ENCODE peak calls at places on chromosome 5, in four cellular contexts. One of them, this sample, is unnamed.

GRCh38 chr5:54615381-54615780 is 97.8 kb downstream of the SNX18 start:
- DNase-seq in GM12878: no peak
- DNase-seq in K562: no peak
- DNase-seq in HCT116: no peak
- DNase-seq in this sample: no peak

GRCh38 chr5:1542011-1542410 is 18.3 kb upstream of the LPCAT1 start:
- DNase-seq in HCT116: no peak
- DNase-seq in GM12878: no peak
- DNase-seq in K562: no peak
- DNase-seq in this sample: no peak

GRCh38 chr5:83524345-83524744 is 52.8 kb downstream of the VCAN start:
- DNase-seq in GM12878: no peak
- DNase-seq in K562: no peak
- DNase-seq in HCT116: no peak
- DNase-seq in this sample: no peak

GRCh38 chr5:174448662-174449061 is 275.7 kb upstream of the MSX2 start:
- DNase-seq in K562: no peak
- DNase-seq in GM12878: no peak
- DNase-seq in HCT116: no peak
- DNase-seq in this sample: no peak

GRCh38 chr5:94793113-94793815 is 174.8 kb downstream of the SLF1 start:
- DNase-seq in K562: no peak
- DNase-seq in GM12878: peak
- DNase-seq in HCT116: no peak
- DNase-seq in this sample: no peak

GRCh38 chr5:77295863-77296378 is 85.4 kb downstream of the PDE8B start:
- DNase-seq in K562: no peak
- DNase-seq in HCT116: no peak
- DNase-seq in GM12878: no peak
- DNase-seq in this sample: no peak

GRCh38 chr5:98844865-98845264 is 71.4 kb downstream of the RGMB start:
- DNase-seq in K562: no peak
- DNase-seq in GM12878: no peak
- DNase-seq in HCT116: no peak
- DNase-seq in this sample: no peak

GRCh38 chr5:120615967-120616645 is 152.0 kb downstream of the PRR16 start:
- DNase-seq in GM12878: no peak
- DNase-seq in K562: no peak
- DNase-seq in HCT116: no peak
- DNase-seq in this sample: no peak

GRCh38 chr5:40429258-40430111 is 250.2 kb upstream of the PTGER4 start:
- DNase-seq in GM12878: no peak
- DNase-seq in HCT116: no peak
- DNase-seq in K562: no peak
- DNase-seq in this sample: peak

GRCh38 chr5:180135967-180136641 is 64.5 kb upstream of the RNF130 start:
- DNase-seq in K562: no peak
- DNase-seq in HCT116: no peak
- DNase-seq in GM12878: no peak
- DNase-seq in this sample: no peak

GRCh38 chr5:30581198-30581925 is 612.1 kb upstream of the CDH6 start:
- DNase-seq in GM12878: no peak
- DNase-seq in K562: no peak
- DNase-seq in HCT116: no peak
- DNase-seq in this sample: no peak

GRCh38 chr5:27083763-27084420 is 45.5 kb upstream of the CDH9 start:
- DNase-seq in HCT116: no peak
- DNase-seq in GM12878: no peak
- DNase-seq in K562: no peak
- DNase-seq in this sample: no peak

GRCh38 chr5:73376618-73377170 is 71.9 kb downstream of the FOXD1 start:
- DNase-seq in HCT116: no peak
- DNase-seq in K562: no peak
- DNase-seq in GM12878: no peak
- DNase-seq in this sample: no peak

GRCh38 chr5:126683912-126684311 is 83.2 kb downstream of the PHAX start:
- DNase-seq in HCT116: no peak
- DNase-seq in GM12878: no peak
- DNase-seq in K562: no peak
- DNase-seq in this sample: no peak
- TF ChIP-seq JUND in HCT116: no peak
- TF ChIP-seq JUND in GM12878: no peak
- TF ChIP-seq JUND in K562: no peak
- TF ChIP-seq JUND in this sample: no peak

GRCh38 chr5:34663771-34664496 is 7.8 kb downstream of the RAI14 start:
- DNase-seq in GM12878: no peak
- DNase-seq in HCT116: no peak
- DNase-seq in K562: no peak
- DNase-seq in this sample: no peak

GRCh38 chr5:34659168-34659567 is 3.0 kb downstream of the RAI14 start:
- DNase-seq in GM12878: no peak
- DNase-seq in K562: no peak
- DNase-seq in HCT116: no peak
- DNase-seq in this sample: no peak

GRCh38 chr5:34658023-34658422 is 1.9 kb downstream of the RAI14 start:
- DNase-seq in GM12878: no peak
- DNase-seq in HCT116: no peak
- DNase-seq in K562: peak
- DNase-seq in this sample: no peak

GRCh38 chr5:34657550-34657921 is 1.4 kb downstream of the RAI14 start:
- DNase-seq in HCT116: no peak
- DNase-seq in GM12878: no peak
- DNase-seq in K562: no peak
- DNase-seq in this sample: peak

GRCh38 chr5:34660444-34660843 is 4.3 kb downstream of the RAI14 start:
- DNase-seq in K562: no peak
- DNase-seq in GM12878: no peak
- DNase-seq in HCT116: no peak
- DNase-seq in this sample: no peak
- TF ChIP-seq JUND in K562: no peak
- TF ChIP-seq JUND in GM12878: no peak
- TF ChIP-seq JUND in HCT116: no peak
- TF ChIP-seq JUND in this sample: no peak

GRCh38 chr5:149756354-149756753 is 26.2 kb downstream of the PPARGC1B start:
- DNase-seq in GM12878: no peak
- DNase-seq in HCT116: no peak
- DNase-seq in K562: no peak
- DNase-seq in this sample: no peak
- TF ChIP-seq JUND in GM12878: no peak
- TF ChIP-seq JUND in HCT116: no peak
- TF ChIP-seq JUND in K562: no peak
- TF ChIP-seq JUND in this sample: no peak

DNA sequence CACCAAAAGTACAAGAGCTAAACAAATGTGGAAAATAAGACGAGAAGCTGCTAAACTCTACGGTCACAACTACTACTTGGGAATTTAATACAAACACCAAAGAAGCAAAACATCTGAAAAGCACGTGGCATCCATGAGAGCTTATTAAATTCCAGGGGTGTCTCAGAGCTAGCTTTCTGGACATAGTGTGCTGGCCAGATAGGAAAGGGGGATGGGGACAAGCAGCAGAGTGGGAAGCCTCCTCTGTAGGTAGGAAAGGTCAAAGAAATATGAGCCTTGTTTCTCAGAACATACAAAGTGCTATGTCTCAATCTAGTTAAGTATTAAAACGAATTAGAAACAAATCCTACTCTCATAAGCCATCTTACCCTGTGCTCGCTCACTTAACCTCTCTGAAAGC is 51.3 kb upstream of the GOLPH3 start:
- DNase-seq in GM12878: no peak
- DNase-seq in HCT116: no peak
- DNase-seq in K562: no peak
- DNase-seq in this sample: no peak
- TF ChIP-seq JUND in GM12878: no peak
- TF ChIP-seq JUND in HCT116: no peak
- TF ChIP-seq JUND in K562: no peak
- TF ChIP-seq JUND in this sample: no peak

DNA sequence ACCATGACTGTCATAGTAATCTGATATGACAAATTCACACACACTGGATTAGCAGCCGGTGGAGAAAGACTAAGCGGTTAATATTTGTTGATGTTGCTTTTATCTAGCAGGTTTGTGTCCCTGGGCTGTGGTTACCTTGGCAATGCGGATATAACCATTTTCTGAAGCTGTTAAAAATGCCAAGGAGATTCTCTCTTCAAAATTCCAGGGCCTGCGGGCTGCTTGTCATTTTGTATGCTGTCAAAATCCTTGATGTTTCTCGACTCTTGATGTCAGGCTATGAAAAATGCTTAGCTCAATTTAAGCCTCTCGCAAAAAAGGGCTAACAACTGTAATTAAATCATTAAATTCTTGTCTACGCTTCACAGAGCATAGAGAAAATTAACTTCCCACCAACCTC is 83.3 kb upstream of the IRX1 start:
- DNase-seq in K562: no peak
- DNase-seq in GM12878: no peak
- DNase-seq in HCT116: no peak
- DNase-seq in this sample: no peak
- TF ChIP-seq JUND in K562: no peak
- TF ChIP-seq JUND in GM12878: no peak
- TF ChIP-seq JUND in HCT116: no peak
- TF ChIP-seq JUND in this sample: no peak

DNA sequence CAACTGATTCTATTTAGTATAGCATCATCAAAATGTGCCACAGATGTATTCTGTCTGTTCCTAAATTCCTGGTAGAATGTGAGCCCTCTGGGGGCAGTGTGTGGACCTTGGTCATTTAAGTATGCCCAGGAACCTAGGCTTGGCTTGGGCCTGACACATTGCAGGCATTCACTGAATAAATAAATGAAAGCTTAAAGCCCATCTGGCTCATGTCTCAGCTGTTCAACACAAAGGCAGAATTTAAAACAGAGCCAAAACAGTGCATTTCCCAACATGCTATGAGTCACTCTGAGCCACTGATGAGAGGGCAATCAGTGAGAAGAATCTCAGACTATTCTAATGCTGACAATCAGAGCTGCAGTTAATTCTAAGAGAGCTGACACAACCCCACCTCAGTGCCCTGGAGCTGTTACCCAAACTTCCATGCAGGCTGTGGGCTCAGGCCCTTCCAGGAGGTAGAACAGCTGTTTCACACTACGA is 8.1 kb downstream of the FAM193B start:
- DNase-seq in GM12878: no peak
- DNase-seq in HCT116: no peak
- DNase-seq in K562: no peak
- DNase-seq in this sample: no peak
- TF ChIP-seq JUND in GM12878: no peak
- TF ChIP-seq JUND in HCT116: no peak
- TF ChIP-seq JUND in K562: peak
- TF ChIP-seq JUND in this sample: no peak

GRCh38 chr5:16901038-16901644 is 34.9 kb downstream of the MYO10 start:
- DNase-seq in HCT116: no peak
- DNase-seq in K562: no peak
- DNase-seq in GM12878: no peak
- DNase-seq in this sample: no peak

GRCh38 chr5:16903480-16904300 is 32.4 kb downstream of the MYO10 start:
- DNase-seq in K562: no peak
- DNase-seq in GM12878: no peak
- DNase-seq in HCT116: no peak
- DNase-seq in this sample: no peak

GRCh38 chr5:16906255-16906654 is 29.8 kb downstream of the MYO10 start:
- DNase-seq in K562: no peak
- DNase-seq in GM12878: no peak
- DNase-seq in HCT116: no peak
- DNase-seq in this sample: no peak

GRCh38 chr5:16899171-16899570 is 36.9 kb downstream of the MYO10 start:
- DNase-seq in GM12878: no peak
- DNase-seq in K562: no peak
- DNase-seq in HCT116: no peak
- DNase-seq in this sample: no peak

DNA sequence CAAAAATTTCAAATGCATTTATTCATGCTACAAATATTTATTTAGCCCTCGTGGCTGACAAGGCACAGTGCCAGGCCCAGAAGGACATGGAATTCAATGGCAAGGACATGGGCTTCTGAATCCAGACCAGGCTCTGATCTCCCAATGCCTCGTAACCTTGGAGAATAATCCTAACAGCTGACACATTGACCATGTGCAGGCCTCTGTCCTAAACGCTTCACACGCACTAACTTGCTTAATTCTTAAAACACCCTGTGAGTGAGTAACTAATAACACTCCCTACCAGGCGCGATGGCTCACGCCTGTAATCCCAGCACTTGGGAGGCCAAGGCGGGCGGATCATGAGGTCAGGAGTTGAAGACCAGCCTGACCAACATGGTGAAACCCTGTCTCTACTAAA is 33.2 kb downstream of the MYO10 start:
- DNase-seq in K562: no peak
- DNase-seq in HCT116: no peak
- DNase-seq in GM12878: no peak
- DNase-seq in this sample: no peak
- TF ChIP-seq JUND in K562: no peak
- TF ChIP-seq JUND in HCT116: no peak
- TF ChIP-seq JUND in GM12878: no peak
- TF ChIP-seq JUND in this sample: no peak

DNA sequence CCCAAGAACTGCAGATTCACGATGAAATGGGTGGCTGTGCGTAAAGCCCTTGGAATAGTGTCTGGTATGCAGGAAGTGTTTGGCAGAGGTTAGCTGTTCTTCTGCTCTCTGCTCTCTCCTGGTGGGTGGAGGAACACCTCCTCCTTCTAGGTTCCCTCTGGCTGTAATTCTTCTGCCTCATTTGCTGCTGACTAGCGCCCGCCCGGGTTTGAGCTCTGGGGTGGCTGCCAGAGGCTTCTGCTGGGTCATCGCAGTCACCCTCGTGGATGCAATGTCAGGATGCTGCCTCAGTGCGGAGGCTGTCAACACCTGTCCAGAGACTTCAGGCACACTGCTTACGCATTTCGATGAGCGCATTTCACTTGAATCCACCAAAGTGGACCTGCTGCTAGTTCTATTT is 11.7 kb downstream of the DOCK2 start:
- DNase-seq in HCT116: no peak
- DNase-seq in K562: no peak
- DNase-seq in GM12878: no peak
- DNase-seq in this sample: no peak
- TF ChIP-seq JUND in HCT116: no peak
- TF ChIP-seq JUND in K562: no peak
- TF ChIP-seq JUND in GM12878: no peak
- TF ChIP-seq JUND in this sample: no peak

GRCh38 chr5:132093310-132093709 is 19.7 kb downstream of the CSF2 start:
- DNase-seq in K562: no peak
- DNase-seq in GM12878: no peak
- DNase-seq in HCT116: no peak
- DNase-seq in this sample: no peak

GRCh38 chr5:132087176-132087575 is 13.6 kb downstream of the CSF2 start:
- DNase-seq in GM12878: no peak
- DNase-seq in HCT116: no peak
- DNase-seq in K562: no peak
- DNase-seq in this sample: no peak

GRCh38 chr5:132089363-132089762 is 15.8 kb downstream of the CSF2 start:
- DNase-seq in K562: no peak
- DNase-seq in HCT116: no peak
- DNase-seq in GM12878: no peak
- DNase-seq in this sample: no peak

GRCh38 chr5:132087661-132088060 is 14.1 kb downstream of the CSF2 start:
- DNase-seq in GM12878: no peak
- DNase-seq in HCT116: no peak
- DNase-seq in K562: no peak
- DNase-seq in this sample: no peak

GRCh38 chr5:132090107-132090506 is 16.5 kb downstream of the CSF2 start:
- DNase-seq in HCT116: peak
- DNase-seq in GM12878: no peak
- DNase-seq in K562: no peak
- DNase-seq in this sample: no peak
- TF ChIP-seq JUND in HCT116: peak
- TF ChIP-seq JUND in GM12878: no peak
- TF ChIP-seq JUND in K562: peak
- TF ChIP-seq JUND in this sample: no peak